ENCODE peak calls at places on chromosomes 2 and 18, in five cellular contexts. One of them, this sample, is unnamed.

GRCh38 chr18:41745166-41746049 is 209.6 kb upstream of the PIK3C3 start:
- DNase-seq in heart left ventricle: peak
- DNase-seq in GM12891: no peak
- DNase-seq in HepG2: peak
- DNase-seq in Peyer's patch: no peak
- DNase-seq in this sample: peak

GRCh38 chr18:67217551-67218166 is 298.9 kb downstream of the DSEL start:
- DNase-seq in heart left ventricle: no peak
- DNase-seq in GM12891: peak
- DNase-seq in HepG2: peak
- DNase-seq in Peyer's patch: peak
- DNase-seq in this sample: peak

GRCh38 chr18:62214790-62215189 is 27.7 kb downstream of the RELCH start:
- DNase-seq in heart left ventricle: no peak
- DNase-seq in GM12891: no peak
- DNase-seq in HepG2: no peak
- DNase-seq in Peyer's patch: no peak
- DNase-seq in this sample: no peak

GRCh38 chr2:101063352-101063751 is 61.3 kb downstream of the RPL31 start:
- DNase-seq in heart left ventricle: no peak
- DNase-seq in GM12891: no peak
- DNase-seq in HepG2: peak
- DNase-seq in Peyer's patch: no peak
- DNase-seq in this sample: no peak

GRCh38 chr2:232872826-232873225 is 2.8 kb downstream of the SNORC start:
- DNase-seq in heart left ventricle: no peak
- DNase-seq in GM12891: no peak
- DNase-seq in HepG2: no peak
- DNase-seq in Peyer's patch: peak
- DNase-seq in this sample: no peak

GRCh38 chr18:79506191-79507075 is 110.7 kb downstream of the NFATC1 start:
- DNase-seq in heart left ventricle: peak
- DNase-seq in GM12891: no peak
- DNase-seq in HepG2: no peak
- DNase-seq in Peyer's patch: peak
- DNase-seq in this sample: peak

GRCh38 chr2:26001743-26002341 is 19.5 kb upstream of the KIF3C start:
- DNase-seq in heart left ventricle: peak
- DNase-seq in GM12891: no peak
- DNase-seq in HepG2: no peak
- DNase-seq in Peyer's patch: peak
- DNase-seq in this sample: no peak

GRCh38 chr2:505931-506330 is 171.3 kb downstream of the TMEM18 start:
- DNase-seq in heart left ventricle: no peak
- DNase-seq in GM12891: no peak
- DNase-seq in HepG2: no peak
- DNase-seq in Peyer's patch: no peak
- DNase-seq in this sample: no peak

GRCh38 chr2:98026292-98026691 is 30.5 kb upstream of the TMEM131 start:
- DNase-seq in heart left ventricle: no peak
- DNase-seq in GM12891: no peak
- DNase-seq in HepG2: no peak
- DNase-seq in Peyer's patch: no peak
- DNase-seq in this sample: no peak

GRCh38 chr2:15169326-15170038 is 391.7 kb downstream of the NBAS start:
- DNase-seq in heart left ventricle: no peak
- DNase-seq in GM12891: no peak
- DNase-seq in HepG2: peak
- DNase-seq in Peyer's patch: no peak
- DNase-seq in this sample: no peak

GRCh38 chr2:146850746-146851145 is 994.1 kb upstream of the ACVR2A start:
- DNase-seq in heart left ventricle: no peak
- DNase-seq in GM12891: no peak
- DNase-seq in HepG2: no peak
- DNase-seq in Peyer's patch: no peak
- DNase-seq in this sample: no peak

GRCh38 chr2:242031481-242032019 is 162.0 kb downstream of the RTP5 start:
- DNase-seq in heart left ventricle: peak
- DNase-seq in GM12891: no peak
- DNase-seq in HepG2: no peak
- DNase-seq in Peyer's patch: peak
- DNase-seq in this sample: no peak

GRCh38 chr2:221077799-221078198 is 494.3 kb downstream of the EPHA4 start:
- DNase-seq in heart left ventricle: no peak
- DNase-seq in GM12891: no peak
- DNase-seq in HepG2: no peak
- DNase-seq in Peyer's patch: no peak
- DNase-seq in this sample: no peak

GRCh38 chr2:146927080-146927714 is 917.6 kb upstream of the ACVR2A start:
- DNase-seq in heart left ventricle: no peak
- DNase-seq in GM12891: no peak
- DNase-seq in HepG2: peak
- DNase-seq in Peyer's patch: peak
- DNase-seq in this sample: no peak

GRCh38 chr2:202035089-202035940 is 1.7 kb downstream of the FZD7 start:
- DNase-seq in heart left ventricle: peak
- DNase-seq in GM12891: no peak
- DNase-seq in HepG2: no peak
- DNase-seq in Peyer's patch: peak
- DNase-seq in this sample: peak

GRCh38 chr2:134491796-134492441 is 226.9 kb downstream of the TMEM163 start:
- DNase-seq in heart left ventricle: no peak
- DNase-seq in GM12891: no peak
- DNase-seq in HepG2: peak
- DNase-seq in Peyer's patch: no peak
- DNase-seq in this sample: no peak

GRCh38 chr2:218002792-218003191 is at the start of gene TNS1:
- DNase-seq in heart left ventricle: no peak
- DNase-seq in GM12891: no peak
- DNase-seq in HepG2: no peak
- DNase-seq in Peyer's patch: no peak
- DNase-seq in this sample: no peak

GRCh38 chr2:218000137-218000536 is 2.7 kb downstream of the TNS1 start:
- DNase-seq in heart left ventricle: no peak
- DNase-seq in GM12891: no peak
- DNase-seq in HepG2: no peak
- DNase-seq in Peyer's patch: no peak
- DNase-seq in this sample: no peak

GRCh38 chr2:218003265-218003950 is 613 bp upstream of the TNS1 start:
- DNase-seq in heart left ventricle: no peak
- DNase-seq in GM12891: no peak
- DNase-seq in HepG2: no peak
- DNase-seq in Peyer's patch: no peak
- DNase-seq in this sample: no peak

GRCh38 chr2:218002103-218002502 is 692 bp downstream of the TNS1 start:
- DNase-seq in heart left ventricle: no peak
- DNase-seq in GM12891: no peak
- DNase-seq in HepG2: no peak
- DNase-seq in Peyer's patch: no peak
- DNase-seq in this sample: no peak

GRCh38 chr2:218001629-218002028 is 1.2 kb downstream of the TNS1 start:
- DNase-seq in heart left ventricle: no peak
- DNase-seq in GM12891: no peak
- DNase-seq in HepG2: no peak
- DNase-seq in Peyer's patch: no peak
- DNase-seq in this sample: no peak
- TF ChIP-seq POLR2A in heart left ventricle: no peak
- TF ChIP-seq POLR2A in GM12891: no peak
- TF ChIP-seq POLR2A in HepG2: no peak
- TF ChIP-seq POLR2A in Peyer's patch: no peak
- TF ChIP-seq POLR2A in this sample: no peak

GRCh38 chr18:3671181-3671580 is 221.2 kb downstream of the TGIF1 start:
- DNase-seq in heart left ventricle: no peak
- DNase-seq in GM12891: no peak
- DNase-seq in HepG2: no peak
- DNase-seq in Peyer's patch: no peak
- DNase-seq in this sample: no peak

GRCh38 chr18:3679254-3679653 is 229.3 kb downstream of the TGIF1 start:
- DNase-seq in heart left ventricle: no peak
- DNase-seq in GM12891: no peak
- DNase-seq in HepG2: no peak
- DNase-seq in Peyer's patch: no peak
- DNase-seq in this sample: no peak

GRCh38 chr18:3675446-3675845 is 225.5 kb downstream of the TGIF1 start:
- DNase-seq in heart left ventricle: no peak
- DNase-seq in GM12891: no peak
- DNase-seq in HepG2: peak
- DNase-seq in Peyer's patch: no peak
- DNase-seq in this sample: no peak

DNA sequence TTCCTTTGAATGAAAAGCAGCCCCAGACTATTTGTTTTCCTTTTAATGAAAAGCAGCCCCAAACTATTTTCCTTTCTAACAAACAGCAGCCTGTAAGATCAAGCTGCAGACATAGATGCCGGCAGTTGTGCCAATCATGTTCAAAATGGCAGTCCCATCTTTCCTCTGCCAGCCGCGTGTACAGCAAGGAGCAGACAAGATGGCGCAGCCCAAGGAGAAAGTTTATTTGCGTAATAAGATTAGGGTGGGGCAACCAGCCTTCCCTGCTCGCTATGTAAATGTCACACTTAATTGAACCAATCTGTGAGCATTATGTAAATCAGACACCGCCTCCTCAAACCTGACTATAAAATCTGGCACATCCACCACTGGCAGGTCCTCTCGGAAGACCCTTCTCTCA is 226.0 kb downstream of the TGIF1 start:
- DNase-seq in heart left ventricle: no peak
- DNase-seq in GM12891: no peak
- DNase-seq in HepG2: no peak
- DNase-seq in Peyer's patch: no peak
- DNase-seq in this sample: no peak
- TF ChIP-seq POLR2A in heart left ventricle: no peak
- TF ChIP-seq POLR2A in GM12891: no peak
- TF ChIP-seq POLR2A in HepG2: no peak
- TF ChIP-seq POLR2A in Peyer's patch: no peak
- TF ChIP-seq POLR2A in this sample: no peak

DNA sequence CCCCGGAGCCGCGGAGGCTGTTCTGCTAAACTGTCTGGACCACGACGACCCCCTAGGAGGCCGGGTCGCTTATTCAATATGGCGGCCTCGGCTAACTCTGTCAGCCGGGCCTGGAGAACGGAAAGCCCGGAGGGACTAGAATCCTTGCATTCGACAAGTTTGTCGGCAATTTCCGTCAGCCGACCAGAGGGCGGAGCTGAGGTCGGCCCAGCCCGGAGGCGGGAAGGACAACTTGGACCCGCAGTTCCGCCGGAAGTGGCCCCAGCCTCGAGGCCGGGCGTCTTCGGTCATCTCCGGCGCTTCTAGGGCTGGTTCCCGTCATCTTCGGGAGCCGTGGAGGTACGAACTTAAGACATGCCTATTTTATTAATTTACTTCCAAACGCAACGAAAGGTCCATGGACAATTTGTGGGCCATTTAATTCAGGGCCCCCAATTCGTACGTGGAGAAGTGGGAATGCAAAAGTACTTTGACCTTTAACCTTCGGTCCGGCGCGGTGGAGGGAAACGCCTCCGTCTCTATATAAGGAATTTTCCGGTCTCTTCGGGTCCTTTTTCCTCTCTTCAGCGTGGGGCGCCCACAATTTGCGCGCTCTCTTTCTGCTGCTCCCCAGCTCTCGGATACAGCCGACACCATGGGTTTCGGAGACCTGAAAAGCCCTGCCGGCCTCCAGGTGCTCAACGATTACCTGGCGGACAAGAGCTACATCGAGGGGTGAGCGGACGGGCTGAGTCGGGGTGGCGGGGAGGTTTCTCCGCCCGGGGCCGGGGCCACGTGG is at the start of the genes EEF1B2 and NDUFS1:
- DNase-seq in heart left ventricle: peak
- DNase-seq in GM12891: peak
- DNase-seq in HepG2: peak
- DNase-seq in Peyer's patch: peak
- DNase-seq in this sample: peak
- TF ChIP-seq POLR2A in heart left ventricle: no peak
- TF ChIP-seq POLR2A in GM12891: peak
- TF ChIP-seq POLR2A in HepG2: peak
- TF ChIP-seq POLR2A in Peyer's patch: peak
- TF ChIP-seq POLR2A in this sample: peak

DNA sequence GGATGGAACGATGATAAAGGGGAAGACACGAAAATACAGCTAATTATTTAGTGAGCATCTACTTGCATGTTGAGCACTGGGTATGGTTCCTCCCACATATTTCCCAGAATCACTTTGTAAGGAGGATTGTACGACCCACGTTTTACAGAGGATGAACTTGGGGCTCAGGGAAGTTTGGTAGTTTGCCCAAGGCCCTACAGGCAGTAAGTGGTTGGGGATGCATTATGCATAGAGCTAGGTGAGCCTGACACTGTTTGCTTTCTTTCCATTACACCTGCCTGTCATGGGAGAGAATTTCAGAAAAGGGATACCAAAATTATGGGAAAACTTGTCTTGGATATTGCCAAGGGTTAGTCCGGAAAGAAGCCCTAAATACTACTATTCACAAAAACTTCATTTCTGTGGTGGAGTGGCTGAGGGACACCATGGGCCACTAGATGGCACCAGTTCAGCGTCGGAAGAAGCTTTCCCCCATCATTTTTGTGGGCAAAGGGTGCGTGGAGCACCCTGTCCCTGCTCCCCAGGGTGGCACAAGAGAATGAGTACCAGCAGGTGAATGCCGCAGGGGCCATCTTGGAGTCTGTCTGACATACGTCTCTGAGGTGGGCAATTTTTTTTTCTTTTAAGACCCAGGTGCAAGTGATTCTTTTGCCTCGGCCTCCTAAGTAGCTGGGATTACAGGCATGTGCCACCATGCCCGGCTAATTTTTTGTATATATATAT is 23.5 kb upstream of the C18orf32 start:
- DNase-seq in heart left ventricle: peak
- DNase-seq in GM12891: peak
- DNase-seq in HepG2: no peak
- DNase-seq in Peyer's patch: peak
- DNase-seq in this sample: peak
- TF ChIP-seq POLR2A in heart left ventricle: no peak
- TF ChIP-seq POLR2A in GM12891: no peak
- TF ChIP-seq POLR2A in HepG2: no peak
- TF ChIP-seq POLR2A in Peyer's patch: no peak
- TF ChIP-seq POLR2A in this sample: no peak

DNA sequence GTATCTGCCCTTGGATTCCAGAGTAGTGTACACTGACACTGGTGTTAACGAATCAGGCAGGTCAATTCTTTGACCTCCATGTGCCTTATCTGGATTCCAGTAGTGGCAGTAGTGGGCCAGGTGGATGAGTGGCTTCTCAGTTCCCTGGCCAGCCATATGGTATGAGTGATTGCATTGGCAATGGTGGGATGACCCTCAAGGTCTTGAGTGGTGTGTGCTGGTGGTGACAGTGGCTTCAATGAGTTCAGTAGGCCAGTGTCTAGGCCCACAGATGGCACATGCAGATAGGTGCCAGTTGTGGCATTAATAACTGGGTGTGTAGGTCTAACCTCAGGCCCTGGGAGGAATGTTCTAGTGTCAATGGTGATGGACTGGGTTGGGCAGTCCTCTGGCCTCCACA is 674.1 kb upstream of the NXPH2 start:
- DNase-seq in heart left ventricle: no peak
- DNase-seq in GM12891: no peak
- DNase-seq in HepG2: no peak
- DNase-seq in Peyer's patch: no peak
- DNase-seq in this sample: no peak
- TF ChIP-seq POLR2A in heart left ventricle: no peak
- TF ChIP-seq POLR2A in GM12891: no peak
- TF ChIP-seq POLR2A in HepG2: no peak
- TF ChIP-seq POLR2A in Peyer's patch: no peak
- TF ChIP-seq POLR2A in this sample: no peak

GRCh38 chr2:237859533-237860272 is at the start of gene RAMP1:
- DNase-seq in heart left ventricle: peak
- DNase-seq in GM12891: no peak
- DNase-seq in HepG2: no peak
- DNase-seq in Peyer's patch: no peak
- DNase-seq in this sample: no peak
- TF ChIP-seq POLR2A in heart left ventricle: no peak
- TF ChIP-seq POLR2A in GM12891: no peak
- TF ChIP-seq POLR2A in HepG2: no peak
- TF ChIP-seq POLR2A in Peyer's patch: no peak
- TF ChIP-seq POLR2A in this sample: no peak

This sample was measured in erythroblast.